ENCODE peak calls at places on chromosomes 1 and 21, in six cellular contexts. O is suprapubic skin, F is upper lobe of right lung, T is uterus, V is body of pancreas, X is PC-3. W is an unnamed sample. For H3K9me3, the result is how much of the 10 kb centered on the place peaks cover.

GRCh38 chr1:65791860-65792670 is 630 bp upstream of the PDE4B start:
- DNase-seq in O (no peak), F (peak), T (no peak), V (no peak), X (no peak), W (no peak)

GRCh38 chr1:216702170-216702569 is 21.1 kb downstream of the ESRRG start:
- DNase-seq in O (no peak), F (no peak), T (no peak), V (no peak), X (no peak), W (no peak)

GRCh38 chr21:44793269-44794030 is 8.2 kb downstream of the UBE2G2 start:
- DNase-seq in O (no peak), F (no peak), T (peak), V (peak), X (peak), W (peak)

GRCh38 chr21:36692125-36692843 is 6.6 kb upstream of the SIM2 start:
- DNase-seq in O (no peak), F (no peak), T (no peak), V (no peak), X (no peak), W (no peak)

GRCh38 chr1:31769720-31770390 is 5.7 kb upstream of the ADGRB2 start:
- DNase-seq in O (no peak), F (no peak), T (no peak), V (peak), X (no peak), W (no peak)

GRCh38 chr1:3429766-3430165 is 24.7 kb upstream of the ARHGEF16 start:
- DNase-seq in O (no peak), F (no peak), T (no peak), V (no peak), X (no peak), W (no peak)

GRCh38 chr1:147472489-147472888 is 68.8 kb upstream of the BCL9 start:
- DNase-seq in O (no peak), F (no peak), T (no peak), V (no peak), X (no peak), W (no peak)

GRCh38 chr1:203996126-203996525 is 76.8 kb upstream of the SOX13 start:
- DNase-seq in O (no peak), F (no peak), T (no peak), V (no peak), X (no peak), W (no peak)

GRCh38 chr1:214833357-214833756 is 230.4 kb downstream of the CENPF start:
- DNase-seq in O (no peak), F (no peak), T (no peak), V (no peak), X (peak), W (no peak)

GRCh38 chr1:27526569-27527222 is 36.7 kb upstream of the WASF2 start:
- DNase-seq in O (no peak), F (no peak), T (no peak), V (no peak), X (no peak), W (no peak)

GRCh38 chr1:218164111-218164929 is 120.8 kb upstream of the RRP15 start:
- DNase-seq in O (no peak), F (peak), T (no peak), V (peak), X (peak), W (peak)

GRCh38 chr21:38993561-38993960 is 187.8 kb downstream of the ETS2 start:
- DNase-seq in O (no peak), F (no peak), T (peak), V (peak), X (peak), W (peak)

GRCh38 chr1:169483500-169483966 is 2.2 kb downstream of the SLC19A2 start:
- DNase-seq in O (no peak), F (no peak), T (no peak), V (peak), X (peak), W (no peak)

GRCh38 chr21:30623362-30623761 is 2.9 kb downstream of the KRTAP20-4 start:
- DNase-seq in O (no peak), F (no peak), T (no peak), V (no peak), X (peak), W (no peak)

GRCh38 chr21:30625449-30625848 is 5.0 kb downstream of the KRTAP20-4 start:
- DNase-seq in O (no peak), F (no peak), T (no peak), V (no peak), X (no peak), W (no peak)

GRCh38 chr21:30620080-30620479 is 347 bp upstream of the KRTAP20-4 start:
- DNase-seq in O (no peak), F (no peak), T (no peak), V (no peak), X (peak), W (no peak)

GRCh38 chr21:30616125-30616524 is at the start of gene KRTAP20-1:
- DNase-seq in O (no peak), F (no peak), T (no peak), V (no peak), X (no peak), W (no peak)

GRCh38 chr21:30620522-30620921 is at the start of gene KRTAP20-4:
- DNase-seq in O (no peak), F (no peak), T (no peak), V (no peak), X (no peak), W (no peak)
- H3K9me3 ChIP-seq in O (under half), F (under half), T (under half), V (under half), X (under half), W (under half)

DNA sequence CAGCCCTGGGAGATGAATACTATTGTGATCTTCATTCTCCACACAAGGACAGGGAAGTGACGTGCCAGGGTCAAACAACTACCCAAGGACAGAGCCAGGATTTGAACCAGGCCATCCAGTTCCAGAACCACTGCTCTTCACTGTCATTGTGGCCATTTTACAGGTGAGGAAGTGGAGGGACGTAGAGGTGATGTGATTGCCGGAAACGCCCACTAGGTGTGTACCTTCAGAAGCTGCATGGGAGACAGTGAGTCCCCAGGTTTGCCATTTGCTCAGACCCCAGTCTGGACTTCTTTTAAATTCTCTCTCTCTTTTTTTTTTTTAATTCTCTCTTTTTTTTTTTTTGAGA is 207.6 kb upstream of the TMEM51 start:
- DNase-seq in O (no peak), F (no peak), T (no peak), V (no peak), X (no peak), W (no peak)
- TF ChIP-seq CTCF in O (no peak), F (no peak), T (no peak), V (no peak), X (no peak), W (no peak)

GRCh38 chr1:183226963-183227362 is 40.9 kb downstream of the LAMC2 start:
- DNase-seq in O (no peak), F (no peak), T (no peak), V (no peak), X (no peak), W (no peak)

GRCh38 chr1:183227963-183228649 is 42.0 kb downstream of the LAMC2 start:
- DNase-seq in O (no peak), F (no peak), T (no peak), V (peak), X (peak), W (peak)

GRCh38 chr1:183228650-183229220 is 42.7 kb downstream of the LAMC2 start:
- DNase-seq in O (no peak), F (no peak), T (no peak), V (no peak), X (peak), W (no peak)

GRCh38 chr1:183226361-183226760 is 40.3 kb downstream of the LAMC2 start:
- DNase-seq in O (no peak), F (no peak), T (no peak), V (no peak), X (no peak), W (no peak)

GRCh38 chr1:183227382-183227781 is 41.3 kb downstream of the LAMC2 start:
- DNase-seq in O (no peak), F (no peak), T (no peak), V (no peak), X (no peak), W (no peak)
- H3K9me3 ChIP-seq in O (under half), F (under half), T (under half), V (under half), X (under half), W (under half)

GRCh38 chr1:29245876-29246275 is 9.6 kb downstream of the PTPRU start:
- DNase-seq in O (no peak), F (no peak), T (no peak), V (peak), X (peak), W (peak)
- TF ChIP-seq CTCF in O (no peak), F (peak), T (no peak), V (no peak), X (peak), W (peak)

DNA sequence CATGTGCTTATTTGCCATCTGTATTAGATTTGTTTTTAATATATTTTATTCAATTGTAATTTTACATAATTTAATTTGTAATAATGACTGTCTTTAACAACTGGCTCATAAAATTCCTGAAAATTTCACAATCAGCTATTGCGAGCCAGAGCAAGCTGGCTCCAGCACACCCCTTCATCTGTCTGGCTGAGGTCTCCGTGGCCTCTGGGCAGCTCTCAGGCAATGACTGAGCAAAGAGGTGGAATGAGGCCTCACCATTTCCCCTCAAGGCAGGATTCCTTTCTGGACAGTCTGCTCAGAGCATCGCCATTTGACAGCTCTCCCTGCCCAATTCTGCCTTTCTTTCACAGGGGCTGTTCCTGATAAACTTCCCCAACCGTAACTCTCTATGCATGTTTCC is 5.8 kb upstream of the KANK4 start:
- DNase-seq in O (no peak), F (no peak), T (no peak), V (no peak), X (peak), W (no peak)
- H3K9me3 ChIP-seq in O (under half), F (under half), T (under half), V (under half), X (under half), W (under half)

DNA sequence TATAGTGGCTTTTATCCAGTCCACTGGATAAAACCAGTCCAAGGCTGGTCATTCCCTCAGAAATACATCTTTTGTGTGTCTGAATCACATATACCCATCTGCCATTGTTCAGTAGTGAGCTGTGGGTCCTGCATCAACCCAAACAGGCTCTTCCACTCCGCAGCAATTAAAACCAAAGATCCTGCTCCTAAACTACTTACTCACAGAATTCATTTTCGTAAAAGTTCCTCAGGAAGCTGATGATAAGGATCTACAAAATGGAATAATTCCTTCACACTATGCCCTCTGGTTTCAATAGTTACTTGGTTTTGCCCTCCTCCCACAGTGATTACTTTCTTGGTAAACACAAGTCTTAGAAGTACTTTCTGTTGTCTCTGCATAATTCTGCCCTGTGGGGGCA is 5.1 kb upstream of the MFSD2A start:
- DNase-seq in O (no peak), F (no peak), T (no peak), V (no peak), X (peak), W (no peak)
- TF ChIP-seq CTCF in O (no peak), F (no peak), T (no peak), V (no peak), X (no peak), W (no peak)

GRCh38 chr1:185068362-185068761 is 23.0 kb downstream of the RNF2 start:
- DNase-seq in O (no peak), F (no peak), T (no peak), V (peak), X (no peak), W (no peak)
- H3K9me3 ChIP-seq in O (under half), F (under half), T (under half), V (under half), X (under half), W (under half)

DNA sequence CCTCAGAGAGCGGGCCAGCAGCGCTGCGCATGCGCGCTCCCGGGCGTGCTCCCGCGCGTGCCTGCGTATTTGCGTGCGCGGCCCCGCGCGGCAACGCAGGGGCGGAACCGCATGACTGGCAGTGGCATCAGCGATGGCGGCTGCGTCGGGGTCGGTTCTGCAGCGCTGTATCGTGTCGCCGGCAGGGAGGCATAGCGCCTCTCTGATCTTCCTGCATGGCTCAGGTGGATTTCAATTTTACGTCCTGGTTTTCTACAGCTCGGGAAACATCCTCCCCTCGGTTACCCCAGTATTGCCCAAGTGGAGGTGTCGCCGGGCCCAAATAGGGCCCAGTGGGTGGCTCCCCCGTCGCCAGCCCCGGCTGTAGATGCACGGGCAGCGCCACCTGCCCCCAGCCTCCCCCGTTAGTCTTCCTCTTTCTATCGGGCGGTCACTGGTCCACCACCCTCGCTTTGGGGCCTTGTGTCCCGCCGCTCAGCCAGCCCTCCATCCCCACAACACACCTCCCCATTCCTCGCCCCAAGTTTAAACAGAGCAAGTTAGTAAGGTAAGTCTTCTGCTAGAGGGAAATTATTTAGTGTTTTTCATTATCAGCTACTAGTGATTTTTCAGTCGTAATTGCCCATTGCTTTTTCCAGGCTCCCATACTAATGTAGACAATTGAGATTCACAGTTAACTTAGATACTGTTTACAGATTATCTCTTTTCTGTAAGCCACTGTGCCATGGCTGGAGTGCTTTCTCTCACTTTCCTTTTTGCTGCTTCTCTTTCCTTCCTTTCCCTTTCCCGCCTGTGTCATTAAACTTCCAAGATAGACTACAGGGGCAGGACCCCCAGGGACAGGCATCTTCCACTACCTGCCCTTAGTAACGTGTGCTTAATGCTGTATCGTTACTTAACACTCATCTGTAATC is at the start of gene LYPLAL1:
- DNase-seq in O (peak), F (peak), T (peak), V (peak), X (peak), W (peak)
- TF ChIP-seq CTCF in O (no peak), F (peak), T (peak), V (no peak), X (peak), W (peak)

GRCh38 chr1:48332115-48332514 is 109.6 kb downstream of the SLC5A9 start:
- DNase-seq in O (no peak), F (no peak), T (no peak), V (no peak), X (no peak), W (no peak)

GRCh38 chr1:48329905-48330304 is 107.4 kb downstream of the SLC5A9 start:
- DNase-seq in O (no peak), F (no peak), T (no peak), V (no peak), X (no peak), W (no peak)

GRCh38 chr1:48333316-48333715 is 110.8 kb downstream of the SLC5A9 start:
- DNase-seq in O (no peak), F (no peak), T (no peak), V (no peak), X (no peak), W (no peak)

GRCh38 chr1:48329489-48329888 is 107.0 kb downstream of the SLC5A9 start:
- DNase-seq in O (no peak), F (no peak), T (no peak), V (no peak), X (no peak), W (no peak)
- H3K9me3 ChIP-seq in O (under half), F (under half), T (under half), V (under half), X (under half), W (under half)

DNA sequence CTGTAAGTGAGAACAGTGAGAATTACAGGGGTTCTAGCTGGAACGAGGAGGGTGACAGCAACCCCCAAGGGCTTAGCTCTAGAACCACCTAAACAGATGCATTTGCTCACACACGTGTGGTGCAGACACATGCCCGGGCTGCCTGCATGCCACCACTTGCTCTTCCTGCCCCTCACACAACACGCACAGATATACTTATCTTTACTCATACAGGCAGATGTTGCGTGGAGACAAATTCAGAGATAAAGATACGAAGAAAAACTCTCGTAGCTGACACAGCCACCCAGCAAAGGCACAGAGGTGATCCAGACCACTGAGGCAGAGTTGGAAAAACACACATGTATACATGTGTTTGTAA is 13.5 kb downstream of the VANGL1 start:
- DNase-seq in O (no peak), F (no peak), T (no peak), V (no peak), X (no peak), W (no peak)
- TF ChIP-seq CTCF in O (no peak), F (no peak), T (no peak), V (no peak), X (no peak), W (no peak)